ENCODE peak calls at places on chromosomes 2 and 18, in seven cellular contexts. M, H, C, A, P, O and L are unnamed samples.

GRCh38 chr18:50507120-50507590 is 52.7 kb upstream of the MAPK4 start:
- DNase-seq in C (peak; percentile 69), O (no peak), M (no peak), H (no peak), A (no peak), P (peak; percentile 21), L (no peak)

GRCh38 chr2:39512434-39512935 is 75.4 kb upstream of the MAP4K3 start:
- DNase-seq in A (no peak), C (peak; percentile 78), O (no peak), M (no peak), H (no peak), P (no peak), L (no peak)

GRCh38 chr18:3748081-3748480 is 298.1 kb downstream of the TGIF1 start:
- DNase-seq in A (no peak), O (no peak), M (no peak), C (no peak), H (no peak), P (no peak), L (no peak)

GRCh38 chr18:7116832-7117389 is 686 bp downstream of the LAMA1 start:
- DNase-seq in O (no peak), C (no peak), M (no peak), P (no peak), A (no peak), H (no peak), L (no peak)

GRCh38 chr2:117980783-117981676 is 32.8 kb downstream of the CCDC93 start:
- DNase-seq in O (no peak), C (no peak), P (no peak), H (no peak), A (no peak), M (no peak), L (peak; percentile 34)

GRCh38 chr2:196252408-196253114 is 81.2 kb upstream of the STK17B start:
- DNase-seq in A (no peak), P (no peak), H (no peak), M (no peak), C (no peak), O (no peak), L (no peak)

GRCh38 chr2:88739985-88740600 is 48.6 kb downstream of the RPIA start:
- DNase-seq in A (peak; percentile 92), P (peak; percentile 68), O (peak; percentile 44), H (peak; percentile 46), C (peak; percentile 86), M (peak; percentile 71), L (peak; percentile 85)

GRCh38 chr18:34158881-34159690 is 65.6 kb downstream of the NOL4 start:
- DNase-seq in H (no peak), P (no peak), C (peak; percentile 51), M (peak; percentile 41), A (no peak), O (peak; percentile 5), L (peak; percentile 74)

GRCh38 chr2:55107428-55107827 is 57.2 kb upstream of the RTN4 start:
- DNase-seq in O (no peak), P (no peak), C (no peak), A (no peak), H (no peak), M (no peak), L (no peak)

GRCh38 chr18:56316727-56317126 is 321.7 kb downstream of the TXNL1 start:
- DNase-seq in H (no peak), O (no peak), M (no peak), P (no peak), A (no peak), C (no peak), L (no peak)

GRCh38 chr18:61400714-61401113 is 67.5 kb downstream of the CDH20 start:
- DNase-seq in P (no peak), C (no peak), M (no peak), O (no peak), H (no peak), A (no peak), L (no peak)

GRCh38 chr2:2328847-2329246 is 2.2 kb downstream of the MYT1L start:
- DNase-seq in H (no peak), O (no peak), A (no peak), P (no peak), C (peak; percentile 42), M (no peak), L (no peak)

GRCh38 chr2:31440764-31441163 is 26.2 kb upstream of the XDH start:
- DNase-seq in C (no peak), P (no peak), M (no peak), O (no peak), H (no peak), A (no peak), L (no peak)

GRCh38 chr2:238595750-238596570 is 169.2 kb downstream of the ASB1 start:
- DNase-seq in H (no peak), A (no peak), P (no peak), M (no peak), C (no peak), O (no peak), L (no peak)

GRCh38 chr2:2787301-2787907 is 456.3 kb upstream of the MYT1L start:
- DNase-seq in H (no peak), P (no peak), C (peak; percentile 52), O (no peak), M (no peak), A (peak; percentile 32), L (no peak)

GRCh38 chr2:240565267-240566202 is 2.7 kb upstream of the RNPEPL1 start:
- DNase-seq in H (peak; percentile 87), P (peak; percentile 76), O (peak; percentile 51), M (peak; percentile 80), A (peak; percentile 97), C (peak; percentile 69), L (peak; percentile 98)
- TF ChIP-seq POLR2A in H (peak; percentile 26), P (no peak), O (peak; percentile 66), M (no peak), A (peak; percentile 57), C (no peak), L (no peak)

GRCh38 chr18:36424741-36425142 is 127.2 kb downstream of the FHOD3 start:
- DNase-seq in A (no peak), O (no peak), H (peak; percentile 29), C (no peak), M (no peak), P (no peak), L (no peak)

GRCh38 chr18:36419913-36420531 is 122.5 kb downstream of the FHOD3 start:
- DNase-seq in C (no peak), H (peak; percentile 60), A (no peak), M (no peak), P (no peak), O (no peak), L (no peak)

GRCh38 chr18:36420826-36421225 is 123.3 kb downstream of the FHOD3 start:
- DNase-seq in M (no peak), H (no peak), C (no peak), A (no peak), O (no peak), P (no peak), L (no peak)

GRCh38 chr18:36415606-36416005 is 118.1 kb downstream of the FHOD3 start:
- DNase-seq in C (no peak), H (no peak), P (no peak), O (no peak), M (no peak), A (no peak), L (no peak)

DNA sequence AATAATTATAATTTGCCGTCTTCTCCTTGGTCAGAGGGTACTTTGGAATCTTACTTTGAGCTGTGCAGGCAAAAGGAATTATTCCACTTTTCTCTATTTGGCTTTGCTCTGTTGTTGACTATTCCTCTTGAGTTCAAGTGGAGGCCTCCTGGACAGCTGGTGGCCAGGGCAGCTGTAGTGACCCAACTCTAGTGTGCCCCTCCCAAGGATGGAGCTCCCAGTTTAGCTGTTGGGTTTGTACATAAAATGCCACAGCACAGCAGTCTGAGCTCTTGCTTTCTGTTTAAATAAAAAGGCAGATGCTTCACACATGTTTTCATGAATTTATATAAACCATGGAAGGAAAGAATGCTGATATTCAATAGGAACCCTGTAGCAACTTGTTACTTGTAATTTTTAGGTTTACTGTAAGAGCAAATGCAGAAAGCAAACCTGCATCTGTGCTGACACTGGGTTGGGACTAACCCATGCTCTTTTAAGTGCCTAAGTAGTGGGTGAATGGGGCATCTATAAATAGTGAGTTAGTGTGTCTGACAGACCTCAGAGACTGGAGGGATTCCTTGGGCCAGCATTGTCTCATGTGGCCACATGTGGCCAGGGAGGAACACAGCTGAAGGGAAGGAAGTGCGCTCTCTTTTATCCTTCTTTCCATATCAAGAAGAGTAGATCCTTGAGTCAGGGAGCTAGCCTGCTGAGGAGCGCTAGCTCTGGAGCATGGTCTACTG is 121.8 kb downstream of the FHOD3 start:
- DNase-seq in C (no peak), P (no peak), O (no peak), H (no peak), A (no peak), M (no peak), L (no peak)
- TF ChIP-seq POLR2A in C (no peak), P (no peak), O (no peak), H (no peak), A (no peak), M (no peak), L (no peak)

DNA sequence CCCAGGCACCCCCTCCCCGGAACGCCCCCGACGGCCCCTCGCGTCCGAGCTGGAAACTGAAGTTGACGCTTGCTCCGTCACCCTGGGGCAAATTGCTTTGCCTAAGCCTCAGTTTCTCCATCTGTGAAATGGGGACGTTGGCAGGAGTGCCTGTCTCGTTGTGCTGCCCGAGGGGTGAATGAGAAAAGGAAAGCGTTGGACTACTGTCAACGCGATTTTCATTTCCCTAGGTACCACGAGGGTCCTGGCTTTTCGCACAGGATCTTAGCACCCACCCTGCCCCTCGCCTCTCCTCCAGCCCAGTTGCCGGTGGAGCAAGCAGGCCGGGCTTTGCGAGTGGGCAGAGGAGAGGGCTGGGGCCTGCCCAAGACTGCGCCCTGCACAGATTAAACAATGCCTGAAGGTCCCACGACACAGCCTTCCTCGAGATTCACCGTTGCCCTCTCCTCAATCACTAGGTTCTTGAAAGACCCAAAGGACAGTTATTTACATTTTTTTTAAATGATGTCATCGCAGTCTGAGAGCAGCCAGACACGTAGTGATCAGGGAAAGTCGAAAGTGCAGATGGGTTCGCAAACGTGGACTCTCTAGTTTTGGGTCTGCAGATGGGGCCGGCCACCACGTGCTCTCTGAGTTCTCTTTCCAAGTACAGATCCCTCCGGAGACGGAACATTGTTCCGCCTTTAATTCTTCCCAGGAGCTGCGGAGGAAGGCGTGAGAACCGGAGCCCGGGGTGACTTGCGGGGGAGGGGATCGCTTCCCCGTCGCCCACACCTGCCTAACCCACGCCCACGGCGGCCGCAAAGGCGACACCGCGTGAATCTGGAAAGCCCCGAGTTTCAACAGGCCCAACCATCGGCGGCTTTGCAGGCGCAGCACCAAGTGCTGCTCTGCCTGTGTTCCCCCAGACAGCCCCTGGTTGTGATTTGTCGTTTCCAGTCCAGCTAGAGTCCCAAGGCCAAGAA is 54.1 kb downstream of the PKDCC start:
- DNase-seq in P (peak; percentile 81), O (peak; percentile 77), A (peak; percentile 91), H (no peak), M (no peak), C (peak; percentile 77), L (peak; percentile 96)
- TF ChIP-seq POLR2A in P (no peak), O (peak; percentile 59), A (no peak), H (no peak), M (no peak), C (no peak), L (no peak)

DNA sequence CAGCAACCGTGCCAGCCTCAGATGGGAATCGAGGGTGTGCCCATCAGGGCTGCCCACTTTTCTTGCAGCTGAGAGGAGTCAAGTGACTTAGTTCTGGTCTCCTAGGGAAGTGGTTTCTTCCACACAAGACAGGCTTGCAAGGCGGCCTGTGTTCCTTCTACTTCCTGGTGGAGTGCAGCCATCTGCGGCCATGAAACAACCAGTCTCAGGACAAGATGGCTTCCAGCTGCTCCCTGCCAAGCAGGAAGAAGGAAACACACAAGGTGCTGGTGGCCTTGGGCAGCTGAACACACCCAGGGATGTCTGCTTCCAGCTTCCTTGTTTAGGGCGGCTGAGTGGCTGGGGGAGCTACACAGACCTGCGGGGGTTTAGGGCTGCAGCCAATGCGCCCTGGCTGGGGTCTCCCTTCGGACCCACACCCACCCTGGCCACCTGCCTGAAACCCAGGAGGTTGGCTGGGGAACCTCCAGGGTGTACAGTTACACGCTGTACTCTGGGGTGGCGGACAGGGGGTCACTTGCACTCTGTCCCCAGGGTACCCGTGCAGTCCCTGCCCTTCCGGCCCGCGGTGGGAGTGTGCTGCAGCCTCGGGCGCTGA is 34.7 kb downstream of the PTPN18 start:
- DNase-seq in A (peak; percentile 74), H (no peak), O (no peak), M (no peak), P (peak; percentile 45), C (peak; percentile 46), L (peak; percentile 89)
- TF ChIP-seq POLR2A in A (no peak), H (no peak), O (peak; percentile 16), M (no peak), P (no peak), C (no peak), L (no peak)